ENCODE peak calls at places on chromosomes 12 and 14, in six cellular contexts. X, L, G, Q, F and C are unnamed samples.

GRCh38 chr12:41441180-41441579 is 253.1 kb downstream of the PDZRN4 start:
- DNase-seq in X (no peak), L (no peak), G (no peak), Q (no peak), F (no peak), C (no peak)

GRCh38 chr12:56987551-56988053 is 18.7 kb downstream of the ZBTB39 start:
- DNase-seq in X (peak), L (peak), G (peak), Q (peak), F (peak), C (peak)

GRCh38 chr14:80213602-80214001 is 2.3 kb upstream of the DIO2 start:
- DNase-seq in X (peak), L (no peak), G (peak), Q (no peak), F (no peak), C (no peak)

GRCh38 chr12:3973939-3974644 is 100.9 kb upstream of the PARP11 start:
- DNase-seq in X (no peak), L (no peak), G (peak), Q (no peak), F (no peak), C (no peak)

GRCh38 chr12:43662736-43663135 is 95.9 kb downstream of the PUS7L start:
- DNase-seq in X (no peak), L (no peak), G (no peak), Q (no peak), F (no peak), C (no peak)

GRCh38 chr12:124939428-124940142 is 25.1 kb upstream of the UBC start:
- DNase-seq in X (peak), L (no peak), G (peak), Q (peak), F (peak), C (peak)

GRCh38 chr14:70897475-70897874 is 9.8 kb upstream of the PCNX1 start:
- DNase-seq in X (no peak), L (no peak), G (no peak), Q (no peak), F (no peak), C (no peak)

GRCh38 chr12:116712458-116713303 is 25.2 kb downstream of the SPRING1 start:
- DNase-seq in X (no peak), L (no peak), G (peak), Q (no peak), F (no peak), C (no peak)

GRCh38 chr14:29908652-29909577 is 18.7 kb downstream of the PRKD1 start:
- DNase-seq in X (no peak), L (no peak), G (no peak), Q (peak), F (no peak), C (no peak)

GRCh38 chr14:102683399-102684275 is 91.2 kb downstream of the RCOR1 start:
- DNase-seq in X (no peak), L (no peak), G (no peak), Q (no peak), F (no peak), C (no peak)

GRCh38 chr14:64117671-64118402 is 176.3 kb downstream of the ESR2 start:
- DNase-seq in X (peak), L (no peak), G (no peak), Q (no peak), F (no peak), C (no peak)

GRCh38 chr14:100827751-100828447 is 2.0 kb downstream of the MEG3 start:
- DNase-seq in X (no peak), L (no peak), G (no peak), Q (no peak), F (no peak), C (no peak)

GRCh38 chr14:91249841-91250616 is 5.5 kb upstream of the GPR68 start:
- DNase-seq in X (peak), L (peak), G (peak), Q (no peak), F (no peak), C (no peak)

GRCh38 chr14:68384881-68385280 is 408.0 kb downstream of the ZFP36L1 start:
- DNase-seq in X (no peak), L (no peak), G (no peak), Q (no peak), F (no peak), C (no peak)

GRCh38 chr12:57214398-57214781 is 2.2 kb upstream of the NXPH4 start:
- DNase-seq in X (no peak), L (peak), G (peak), Q (peak), F (peak), C (no peak)

GRCh38 chr12:67358686-67359374 is 89.7 kb downstream of the CAND1 start:
- DNase-seq in X (no peak), L (no peak), G (no peak), Q (no peak), F (no peak), C (no peak)

GRCh38 chr12:4440187-4440941 is 5.3 kb downstream of the FGF6 start:
- DNase-seq in X (no peak), L (no peak), G (peak), Q (no peak), F (no peak), C (peak)

GRCh38 chr12:130831246-130831645 is 7.8 kb downstream of the STX2 start:
- DNase-seq in X (no peak), L (no peak), G (peak), Q (no peak), F (no peak), C (no peak)

GRCh38 chr12:15982071-15982470 is 70.9 kb downstream of the DERA start:
- DNase-seq in X (no peak), L (no peak), G (no peak), Q (no peak), F (no peak), C (no peak)

GRCh38 chr14:25033358-25033757 is 16.6 kb downstream of the STXBP6 start:
- DNase-seq in X (no peak), L (no peak), G (no peak), Q (no peak), F (no peak), C (no peak)

GRCh38 chr14:84340938-84341337 is 1189.0 kb upstream of the FLRT2 start:
- DNase-seq in X (no peak), L (no peak), G (no peak), Q (no peak), F (no peak), C (no peak)

GRCh38 chr14:31894351-31894750 is 182.8 kb upstream of the ARHGAP5 start:
- DNase-seq in X (no peak), L (no peak), G (peak), Q (no peak), F (no peak), C (no peak)

GRCh38 chr12:13000935-13001724 is 1.1 kb upstream of the HEBP1 start:
- DNase-seq in X (peak), L (no peak), G (peak), Q (peak), F (peak), C (no peak)

GRCh38 chr12:116603516-116603915 is 44.3 kb downstream of the MAP1LC3B2 start:
- DNase-seq in X (no peak), L (no peak), G (peak), Q (no peak), F (no peak), C (no peak)

GRCh38 chr12:49627752-49628360 is 4.5 kb downstream of the PRPF40B start:
- DNase-seq in X (peak), L (no peak), G (peak), Q (no peak), F (no peak), C (no peak)

GRCh38 chr14:56659964-56660551 is 80.5 kb downstream of the TMEM260 start:
- DNase-seq in X (peak), L (peak), G (no peak), Q (no peak), F (peak), C (no peak)

GRCh38 chr12:104136577-104136976 is 1.4 kb downstream of the NFYB start:
- DNase-seq in X (no peak), L (no peak), G (no peak), Q (no peak), F (no peak), C (no peak)

GRCh38 chr12:95600567-95600966 is 49.3 kb upstream of the USP44 start:
- DNase-seq in X (no peak), L (no peak), G (no peak), Q (no peak), F (no peak), C (no peak)

GRCh38 chr12:8681129-8681902 is 16.5 kb upstream of the RIMKLB start:
- DNase-seq in X (peak), L (peak), G (peak), Q (no peak), F (no peak), C (no peak)

GRCh38 chr14:72142328-72142727 is 210.1 kb downstream of the RGS6 start:
- DNase-seq in X (no peak), L (no peak), G (no peak), Q (no peak), F (no peak), C (no peak)

GRCh38 chr12:61367281-61367785 is 892.9 kb upstream of the USP15 start:
- DNase-seq in X (no peak), L (no peak), G (no peak), Q (no peak), F (no peak), C (no peak)

GRCh38 chr12:5172886-5173285 is 129.2 kb downstream of the KCNA5 start:
- DNase-seq in X (no peak), L (peak), G (no peak), Q (no peak), F (no peak), C (no peak)

GRCh38 chr14:62670526-62670925 is 374.7 kb downstream of the KCNH5 start:
- DNase-seq in X (no peak), L (no peak), G (no peak), Q (no peak), F (no peak), C (no peak)

GRCh38 chr12:6318440-6318879 is 8.0 kb downstream of the PLEKHG6 start:
- DNase-seq in X (no peak), L (no peak), G (no peak), Q (no peak), F (no peak), C (no peak)

GRCh38 chr12:65171073-65171472 is 1.7 kb downstream of the LEMD3 start:
- DNase-seq in X (no peak), L (no peak), G (no peak), Q (no peak), F (no peak), C (no peak)

GRCh38 chr14:95675486-95675885 is 10.7 kb upstream of the TCL1B start:
- DNase-seq in X (no peak), L (no peak), G (no peak), Q (no peak), F (peak), C (no peak)

GRCh38 chr12:50033317-50033679 is 8.0 kb upstream of the RACGAP1 start:
- DNase-seq in X (no peak), L (no peak), G (peak), Q (no peak), F (no peak), C (no peak)

GRCh38 chr12:79252358-79253075 is 387.9 kb downstream of the SYT1 start:
- DNase-seq in X (no peak), L (no peak), G (no peak), Q (no peak), F (no peak), C (no peak)

GRCh38 chr12:7961395-7962188 is 25.6 kb upstream of the SLC2A3 start:
- DNase-seq in X (no peak), L (no peak), G (no peak), Q (no peak), F (no peak), C (no peak)